ENCODE peak calls at places on chromosomes 16 and 17, in eight cellular contexts. I is PC-3; E is GM23248; U is CD8-positive, alpha-beta T cell; A is AG04450; Y is stomach; N is neural progenitor cell; P is adrenal gland. C is an unnamed sample.
A peak's percentile ranks its signal among the peaks of the same experiment; 100 is the strongest.

GRCh38 chr16:11359370-11359769 is 14.1 kb downstream of the RMI2 start:
- DNase-seq in A (peak; percentile 52), P (no peak), I (peak; percentile 92), U (no peak), Y (no peak), N (no peak), E (peak; percentile 89), C (no peak)

GRCh38 chr16:49623501-49624266 is 232.2 kb downstream of the ZNF423 start:
- DNase-seq in N (no peak), E (no peak), I (no peak), U (no peak), Y (no peak), A (no peak), P (no peak), C (no peak)

GRCh38 chr16:84247844-84248243 is 8.0 kb upstream of the KCNG4 start:
- DNase-seq in U (no peak), I (peak; percentile 79), E (peak; percentile 68), P (no peak), N (no peak), Y (no peak), A (no peak), C (no peak)

GRCh38 chr17:75517277-75517865 is 1.0 kb downstream of the TSEN54 start:
- DNase-seq in I (peak; percentile 43), P (peak; percentile 49), N (peak; percentile 33), E (no peak), A (no peak), U (peak; percentile 31), Y (peak; percentile 42), C (peak; percentile 15)

GRCh38 chr16:35734728-35735402 is 2275.5 kb downstream of the TP53TG3F start:
- DNase-seq in A (no peak), I (no peak), E (no peak), U (no peak), N (no peak), P (no peak), Y (no peak), C (no peak)

GRCh38 chr17:16339959-16340358 is 13.3 kb downstream of the CENPV start:
- DNase-seq in P (no peak), A (no peak), U (no peak), I (peak; percentile 86), Y (no peak), E (no peak), N (no peak), C (no peak)

GRCh38 chr17:75475851-75476250 is 19.4 kb downstream of the TMEM94 start:
- DNase-seq in P (peak; percentile 51), E (no peak), Y (no peak), A (no peak), I (no peak), U (no peak), N (no peak), C (no peak)

GRCh38 chr16:3656491-3657468 is 2.3 kb downstream of the DNASE1 start:
- DNase-seq in E (peak; percentile 12), A (no peak), N (no peak), I (no peak), Y (no peak), P (peak; percentile 57), U (no peak), C (no peak)

GRCh38 chr16:53435066-53435688 is 906 bp downstream of the RBL2 start:
- DNase-seq in P (peak; percentile 79), I (peak; percentile 73), N (peak; percentile 73), U (peak; percentile 69), Y (peak; percentile 79), E (peak; percentile 94), A (peak; percentile 70), C (peak; percentile 61)

GRCh38 chr17:8964801-8965393 is 610 bp downstream of the PIK3R5 start:
- DNase-seq in P (no peak), A (no peak), I (no peak), U (peak; percentile 42), Y (no peak), N (peak; percentile 13), E (no peak), C (no peak)

GRCh38 chr16:78720416-78720815 is 621.0 kb downstream of the WWOX start:
- DNase-seq in Y (no peak), A (no peak), I (no peak), P (no peak), N (no peak), E (no peak), U (no peak), C (no peak)
- H3K27ac ChIP-seq in Y (no peak overlapping the region), A (no peak overlapping the region), I (no peak overlapping the region), P (no peak overlapping the region), N (no peak overlapping the region), E (no peak overlapping the region), U (no peak overlapping the region), C (peak overlapping the region; percentile 14)

GRCh38 chr17:42783062-42783777 is 2.8 kb downstream of the WNK4 start:
- DNase-seq in U (no peak), Y (no peak), A (peak; percentile 41), E (peak; percentile 87), I (peak; percentile 91), P (no peak), N (no peak), C (no peak)
- H3K27ac ChIP-seq in U (no peak overlapping the region), Y (no peak overlapping the region), A (peak overlapping the region; percentile 52), E (peak overlapping the region; percentile 52), I (peak overlapping the region; percentile 89), P (no peak overlapping the region), N (no peak overlapping the region), C (no peak overlapping the region)

GRCh38 chr17:2335726-2336214 is 487 bp downstream of the TSR1 start:
- DNase-seq in A (no peak), I (no peak), P (no peak), U (no peak), E (peak; percentile 40), N (peak; percentile 36), Y (no peak), C (peak; percentile 25)

GRCh38 chr17:2337152-2337810 is at the start of gene SGSM2:
- DNase-seq in E (peak; percentile 68), N (peak; percentile 77), P (peak; percentile 62), Y (peak; percentile 65), A (no peak), I (peak; percentile 38), U (peak; percentile 77), C (peak; percentile 66)

GRCh38 chr17:2336215-2337151 is at the start of gene TSR1:
- DNase-seq in A (peak; percentile 68), P (peak; percentile 90), I (peak; percentile 85), Y (peak; percentile 92), N (peak; percentile 95), U (peak; percentile 85), E (peak; percentile 98), C (peak; percentile 85)

GRCh38 chr17:2343421-2343820 is 6.1 kb downstream of the SGSM2 start:
- DNase-seq in P (no peak), Y (no peak), N (no peak), E (peak; percentile 8), I (peak; percentile 72), A (no peak), U (peak; percentile 54), C (no peak)

DNA sequence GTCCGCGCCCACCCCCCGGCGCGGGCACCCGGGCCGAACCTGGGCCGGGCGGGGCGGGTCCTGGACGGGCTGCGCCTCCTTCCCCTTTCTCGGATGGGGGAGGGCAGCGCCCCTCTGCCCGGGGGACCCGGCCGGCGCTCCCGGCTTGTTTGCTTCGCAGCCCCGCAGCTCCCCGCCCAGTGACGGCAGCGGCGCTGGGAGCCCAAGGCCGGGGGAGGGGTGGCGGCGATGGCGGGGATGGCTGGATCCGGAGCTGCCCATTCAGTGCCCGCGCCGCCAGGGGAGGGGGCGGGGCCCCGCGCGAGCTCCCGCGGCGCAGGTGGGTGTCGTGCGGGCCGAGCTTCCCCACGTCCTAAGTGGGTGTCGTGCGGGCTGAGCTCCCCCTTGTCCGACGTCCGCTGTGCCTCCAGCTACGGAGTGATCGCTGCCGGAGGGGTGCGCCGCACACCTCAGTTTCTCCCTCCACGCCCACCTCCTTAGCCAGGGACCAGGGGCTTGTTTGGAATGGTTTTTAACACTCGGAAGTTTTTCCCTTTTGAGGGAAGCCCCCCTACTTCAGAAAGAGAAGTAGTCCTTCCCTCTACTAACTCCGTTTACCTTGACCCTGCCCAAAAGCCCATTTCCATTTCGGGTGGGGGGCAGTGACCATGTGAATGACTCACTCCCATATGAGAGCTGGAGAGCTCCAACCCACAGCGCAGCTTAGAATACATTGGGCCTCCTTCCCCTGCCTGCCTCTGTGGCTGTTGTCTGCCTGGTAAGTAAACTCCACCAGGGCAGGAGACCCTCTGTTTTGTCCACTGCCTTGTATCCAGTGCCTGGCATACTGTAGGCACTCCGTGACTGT is 733 bp downstream of the SGSM2 start:
- DNase-seq in N (peak; percentile 73), A (no peak), I (peak; percentile 53), Y (peak; percentile 79), U (peak; percentile 59), P (peak; percentile 80), E (peak; percentile 84), C (peak; percentile 54)
- H3K27ac ChIP-seq in N (no peak overlapping the region), A (peak overlapping the region; percentile 39), I (peak overlapping the region; percentile 13), Y (peak overlapping the region; percentile 96), U (peak overlapping the region; percentile 69), P (peak overlapping the region; percentile 94), E (peak overlapping the region; percentile 35), C (peak overlapping the region; percentile 79)

GRCh38 chr17:47883589-47884426 is 12.2 kb upstream of the SP2 start:
- DNase-seq in A (no peak), P (no peak), E (no peak), I (no peak), Y (no peak), N (no peak), U (no peak), C (peak; percentile 41)

GRCh38 chr17:47882247-47882646 is 13.8 kb upstream of the SP2 start:
- DNase-seq in N (no peak), P (no peak), I (peak; percentile 16), A (no peak), E (peak; percentile 85), Y (peak; percentile 46), U (no peak), C (no peak)

GRCh38 chr17:47882695-47883588 is 13.1 kb upstream of the SP2 start:
- DNase-seq in E (no peak), N (no peak), U (no peak), A (no peak), Y (no peak), P (no peak), I (no peak), C (no peak)

GRCh38 chr17:47884427-47884740 is 11.7 kb upstream of the SP2 start:
- DNase-seq in Y (no peak), U (no peak), N (no peak), A (no peak), I (no peak), P (no peak), E (no peak), C (no peak)

DNA sequence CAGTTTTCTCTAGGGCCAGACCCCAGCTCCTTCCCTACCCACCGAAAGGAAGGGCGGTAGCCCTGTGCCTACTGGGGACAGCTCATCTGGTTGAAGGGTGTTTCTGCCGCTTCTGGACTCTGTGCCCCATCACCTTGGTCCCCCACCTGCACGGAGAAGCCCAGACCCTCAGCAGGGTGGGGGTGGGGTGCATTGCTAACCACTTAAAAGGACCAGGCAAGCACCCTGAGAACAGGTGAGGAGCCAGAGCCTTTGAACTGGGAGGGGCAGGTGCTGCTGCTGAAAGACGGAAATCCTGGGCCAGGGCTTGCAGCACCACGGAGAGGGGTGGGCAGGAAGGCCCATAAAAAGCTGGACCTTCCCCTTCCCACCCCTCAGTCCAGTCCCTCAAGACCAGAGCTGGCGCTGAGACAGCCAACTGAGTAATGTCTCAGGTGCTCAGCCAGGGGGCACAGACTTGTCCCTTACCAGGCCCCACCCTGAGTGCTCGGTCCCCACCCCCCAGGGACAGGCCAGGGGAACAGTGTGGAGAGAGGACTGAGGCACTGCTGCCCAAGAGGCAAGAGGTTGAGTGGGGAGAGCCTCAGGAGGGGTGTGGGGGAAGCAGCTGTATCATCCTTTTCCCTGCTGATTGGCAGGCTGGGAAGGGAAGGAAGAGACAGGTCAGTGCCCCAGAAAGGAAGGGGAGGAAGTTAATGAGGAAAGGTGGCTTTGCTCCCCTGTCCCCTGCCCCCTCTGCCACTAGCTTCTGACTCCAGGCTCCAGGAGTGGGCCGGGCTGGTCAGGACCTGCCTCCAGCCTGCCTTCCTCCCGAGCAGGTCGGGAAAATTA is 10.9 kb upstream of the SP2 start:
- DNase-seq in Y (no peak), I (no peak), A (no peak), N (no peak), P (no peak), U (peak; percentile 10), E (no peak), C (no peak)
- H3K27ac ChIP-seq in Y (no peak overlapping the region), I (no peak overlapping the region), A (no peak overlapping the region), N (no peak overlapping the region), P (no peak overlapping the region), U (no peak overlapping the region), E (no peak overlapping the region), C (no peak overlapping the region)